ENCODE peak calls at places on chromosome 12, in six cellular contexts. A is glutamatergic neuron; C is GM23248; V is left cardiac atrium; U is stimulated activated CD4-positive, alpha-beta T cell treated with anti-CD3 and anti-CD28 coated beads, Interleukin-1b, Interleukin-23, amount 100 ng/mL, for 1 hour; E is NCI-H345. J is an unnamed sample.

GRCh38 chr12:4214912-4215861 is 58.4 kb upstream of the CCND2 start:
- DNase-seq in V (peak), E (no peak), A (no peak), C (no peak), U (no peak), J (no peak)

GRCh38 chr12:182381-182883 is 31.5 kb downstream of the SLC6A12 start:
- DNase-seq in A (no peak), C (peak), E (no peak), U (no peak), V (no peak), J (no peak)

GRCh38 chr12:30830751-30831150 is 76.0 kb upstream of the CAPRIN2 start:
- DNase-seq in U (no peak), E (no peak), A (no peak), V (no peak), C (no peak), J (no peak)

GRCh38 chr12:15996254-15996653 is 85.1 kb downstream of the DERA start:
- DNase-seq in U (no peak), A (no peak), C (peak), V (peak), E (peak), J (no peak)

GRCh38 chr12:92425152-92425551 is 277.6 kb upstream of the PLEKHG7 start:
- DNase-seq in C (no peak), U (no peak), A (no peak), V (no peak), E (no peak), J (no peak)

GRCh38 chr12:103495783-103496456 is at the start of gene C12orf42:
- DNase-seq in E (peak), A (peak), C (peak), U (no peak), V (no peak), J (peak)

GRCh38 chr12:90909069-90909676 is 45.8 kb downstream of the CCER1 start:
- DNase-seq in U (no peak), C (peak), A (peak), E (peak), V (no peak), J (no peak)

GRCh38 chr12:49582840-49583239 is 14.9 kb upstream of the MCRS1 start:
- DNase-seq in E (no peak), U (no peak), C (no peak), A (no peak), V (no peak), J (no peak)

GRCh38 chr12:48027183-48028002 is 23.1 kb upstream of the COL2A1 start:
- DNase-seq in U (no peak), V (no peak), C (no peak), A (no peak), E (no peak), J (no peak)

GRCh38 chr12:62839869-62840268 is 95.1 kb downstream of the PPM1H start:
- DNase-seq in C (no peak), V (no peak), E (no peak), A (no peak), U (no peak), J (no peak)

GRCh38 chr12:47975816-47976215 is 12.4 kb downstream of the TMEM106C start:
- DNase-seq in V (no peak), A (no peak), E (no peak), U (no peak), C (no peak), J (no peak)

GRCh38 chr12:77062846-77063461 is 2.4 kb downstream of the E2F7 start:
- DNase-seq in U (no peak), C (no peak), E (no peak), A (no peak), V (peak), J (peak)